ENCODE peak calls at places on chromosome 17, in four cellular contexts. One of them, this sample, is unnamed.

GRCh38 chr17:7133424-7133823 is 18.8 kb upstream of the ASGR2 start:
- DNase-seq in HEK293T: no peak
- DNase-seq in GM12878: peak
- DNase-seq in K562: peak
- DNase-seq in this sample: peak

GRCh38 chr17:7557825-7558543 is 566 bp upstream of the TNFSF13 start:
- DNase-seq in HEK293T: no peak
- DNase-seq in GM12878: no peak
- DNase-seq in K562: no peak
- DNase-seq in this sample: peak

GRCh38 chr17:76994237-76994637 is 126.0 kb downstream of the MGAT5B start:
- DNase-seq in HEK293T: no peak
- DNase-seq in GM12878: no peak
- DNase-seq in K562: no peak
- DNase-seq in this sample: no peak

GRCh38 chr17:36921131-36921851 is 16.0 kb upstream of the LHX1 start:
- DNase-seq in HEK293T: no peak
- DNase-seq in GM12878: no peak
- DNase-seq in K562: peak
- DNase-seq in this sample: peak

GRCh38 chr17:79583475-79583874 is 27.4 kb downstream of the RBFOX3 start:
- DNase-seq in HEK293T: no peak
- DNase-seq in GM12878: no peak
- DNase-seq in K562: no peak
- DNase-seq in this sample: no peak

GRCh38 chr17:2958706-2959222 is 104.6 kb downstream of the OR1D5 start:
- DNase-seq in HEK293T: no peak
- DNase-seq in GM12878: no peak
- DNase-seq in K562: no peak
- DNase-seq in this sample: no peak

GRCh38 chr17:39219647-39220154 is 6.0 kb downstream of the STAC2 start:
- DNase-seq in HEK293T: no peak
- DNase-seq in GM12878: no peak
- DNase-seq in K562: no peak
- DNase-seq in this sample: no peak

GRCh38 chr17:7234100-7235012 is at the start of gene DVL2:
- DNase-seq in HEK293T: peak
- DNase-seq in GM12878: peak
- DNase-seq in K562: peak
- DNase-seq in this sample: peak

GRCh38 chr17:61475726-61476125 is 23.5 kb downstream of the TBX4 start:
- DNase-seq in HEK293T: no peak
- DNase-seq in GM12878: no peak
- DNase-seq in K562: no peak
- DNase-seq in this sample: no peak

GRCh38 chr17:60641126-60641525 is 36.5 kb upstream of the BCAS3 start:
- DNase-seq in HEK293T: no peak
- DNase-seq in GM12878: no peak
- DNase-seq in K562: no peak
- DNase-seq in this sample: no peak

GRCh38 chr17:45927247-45927646 is 32.9 kb downstream of the MAPT start:
- DNase-seq in HEK293T: no peak
- DNase-seq in GM12878: no peak
- DNase-seq in K562: no peak
- DNase-seq in this sample: no peak

GRCh38 chr17:68356949-68357455 is 65.7 kb downstream of the ARSG start:
- DNase-seq in HEK293T: no peak
- DNase-seq in GM12878: no peak
- DNase-seq in K562: no peak
- DNase-seq in this sample: no peak

GRCh38 chr17:37848690-37849616 is 75.3 kb upstream of the TBC1D3K start:
- DNase-seq in HEK293T: no peak
- DNase-seq in GM12878: peak
- DNase-seq in K562: peak
- DNase-seq in this sample: no peak

GRCh38 chr17:31653710-31654109 is 205.3 kb downstream of the COPRS start:
- DNase-seq in HEK293T: no peak
- DNase-seq in GM12878: no peak
- DNase-seq in K562: no peak
- DNase-seq in this sample: no peak

GRCh38 chr17:31649302-31649701 is 209.7 kb downstream of the COPRS start:
- DNase-seq in HEK293T: no peak
- DNase-seq in GM12878: no peak
- DNase-seq in K562: no peak
- DNase-seq in this sample: no peak

GRCh38 chr17:31657876-31658275 is 201.2 kb downstream of the COPRS start:
- DNase-seq in HEK293T: no peak
- DNase-seq in GM12878: no peak
- DNase-seq in K562: no peak
- DNase-seq in this sample: no peak

GRCh38 chr17:31650756-31651520 is 208.1 kb downstream of the COPRS start:
- DNase-seq in HEK293T: no peak
- DNase-seq in GM12878: no peak
- DNase-seq in K562: no peak
- DNase-seq in this sample: no peak

DNA sequence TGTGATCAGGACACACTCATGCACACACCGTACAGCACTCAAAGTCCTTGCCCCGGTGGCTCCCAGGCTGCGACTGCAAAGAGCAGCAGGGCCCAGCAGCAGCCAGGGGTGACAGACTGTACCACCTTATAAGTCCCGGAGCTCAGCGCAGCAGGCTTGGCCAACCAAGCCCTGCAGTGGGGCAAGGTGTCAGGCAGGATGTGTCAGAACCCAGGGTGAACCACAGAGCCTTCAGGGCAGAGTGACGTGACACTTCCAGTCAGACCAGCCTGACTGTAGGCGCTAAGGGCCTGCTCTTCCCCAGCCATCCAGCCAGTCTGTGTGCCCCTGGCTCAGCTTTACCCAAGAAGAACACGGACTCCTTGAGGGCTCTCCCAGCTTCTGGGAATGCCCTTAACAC is 204.1 kb downstream of the COPRS start:
- DNase-seq in HEK293T: no peak
- DNase-seq in GM12878: no peak
- DNase-seq in K562: no peak
- DNase-seq in this sample: no peak
- TF ChIP-seq TARDBP in HEK293T: no peak
- TF ChIP-seq TARDBP in GM12878: no peak
- TF ChIP-seq TARDBP in K562: no peak
- TF ChIP-seq TARDBP in this sample: no peak

DNA sequence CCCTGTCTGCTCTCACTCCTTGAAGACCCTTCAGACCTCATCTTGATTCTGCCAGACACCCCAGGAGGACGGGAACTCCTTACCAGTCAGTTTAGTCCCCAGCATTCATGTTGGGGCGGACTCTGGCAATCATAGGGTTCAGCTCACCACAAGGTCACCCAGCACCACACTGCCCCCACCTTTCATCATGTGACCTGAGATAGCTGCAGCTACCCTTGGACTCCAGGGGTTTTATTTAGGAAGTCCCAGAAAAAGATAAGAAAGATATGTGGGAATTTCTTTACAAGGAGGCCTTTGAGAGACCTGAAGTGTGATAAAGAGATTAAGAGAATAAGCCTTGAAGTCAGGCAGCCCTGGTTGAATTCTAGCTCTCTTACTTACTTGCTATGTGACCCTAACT is 59.8 kb upstream of the NLK start:
- DNase-seq in HEK293T: no peak
- DNase-seq in GM12878: no peak
- DNase-seq in K562: peak
- DNase-seq in this sample: no peak
- TF ChIP-seq TARDBP in HEK293T: no peak
- TF ChIP-seq TARDBP in GM12878: no peak
- TF ChIP-seq TARDBP in K562: no peak
- TF ChIP-seq TARDBP in this sample: no peak

GRCh38 chr17:82740906-82741759 is 5.7 kb downstream of the FN3K start:
- DNase-seq in HEK293T: no peak
- DNase-seq in GM12878: no peak
- DNase-seq in K562: peak
- DNase-seq in this sample: peak
- TF ChIP-seq TARDBP in HEK293T: no peak
- TF ChIP-seq TARDBP in GM12878: no peak
- TF ChIP-seq TARDBP in K562: no peak
- TF ChIP-seq TARDBP in this sample: peak

GRCh38 chr17:75414488-75414887 is 9.0 kb upstream of the GRB2 start:
- DNase-seq in HEK293T: no peak
- DNase-seq in GM12878: no peak
- DNase-seq in K562: no peak
- DNase-seq in this sample: no peak

GRCh38 chr17:75410141-75410540 is 4.7 kb upstream of the GRB2 start:
- DNase-seq in HEK293T: no peak
- DNase-seq in GM12878: no peak
- DNase-seq in K562: no peak
- DNase-seq in this sample: no peak

GRCh38 chr17:75416006-75416405 is 10.5 kb upstream of the GRB2 start:
- DNase-seq in HEK293T: no peak
- DNase-seq in GM12878: no peak
- DNase-seq in K562: no peak
- DNase-seq in this sample: no peak

GRCh38 chr17:75411328-75412067 is 6.0 kb upstream of the GRB2 start:
- DNase-seq in HEK293T: no peak
- DNase-seq in GM12878: no peak
- DNase-seq in K562: no peak
- DNase-seq in this sample: no peak

DNA sequence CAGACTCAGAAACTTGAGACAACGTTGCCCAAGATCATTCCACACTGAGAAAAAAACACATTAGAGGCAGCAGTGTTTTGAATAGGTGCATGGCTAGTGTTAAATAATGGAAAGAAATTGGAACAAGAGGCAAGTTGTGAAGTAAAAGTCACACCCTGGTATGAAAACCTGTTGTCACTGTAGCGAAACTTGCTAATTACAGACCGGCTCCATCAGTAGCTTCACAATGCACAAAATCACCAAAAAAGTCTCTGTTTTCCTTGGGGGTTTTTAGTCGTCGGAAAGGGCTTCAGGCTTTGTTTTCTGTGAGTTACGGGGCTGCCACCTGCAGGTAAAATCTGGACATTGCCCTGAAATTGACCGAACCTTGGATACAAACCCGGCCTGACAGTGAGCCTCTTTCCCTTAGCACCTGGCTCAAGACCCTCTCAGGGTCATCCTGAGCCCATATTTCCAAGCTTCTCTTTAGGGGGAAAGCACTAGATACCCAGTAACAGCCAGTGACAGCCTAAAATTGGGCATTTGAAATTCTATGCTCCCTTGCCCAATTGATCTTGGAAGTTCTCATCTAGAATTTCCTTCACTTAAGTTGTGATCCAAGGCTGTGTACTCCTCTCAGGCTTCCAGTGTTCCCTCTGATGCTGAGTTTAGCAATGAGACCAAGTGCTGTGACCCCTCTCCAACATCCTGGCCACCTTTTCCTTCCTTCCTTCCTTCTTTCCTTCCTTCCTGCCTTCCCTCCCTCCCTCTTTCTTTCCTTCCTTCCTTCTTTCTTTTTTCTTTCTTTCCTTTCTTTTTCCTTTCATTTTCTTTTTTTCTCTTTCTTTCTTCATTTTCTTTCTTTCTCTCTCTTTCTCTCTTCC is 7.2 kb upstream of the GRB2 start:
- DNase-seq in HEK293T: peak
- DNase-seq in GM12878: no peak
- DNase-seq in K562: peak
- DNase-seq in this sample: peak
- TF ChIP-seq TARDBP in HEK293T: no peak
- TF ChIP-seq TARDBP in GM12878: no peak
- TF ChIP-seq TARDBP in K562: no peak
- TF ChIP-seq TARDBP in this sample: peak

DNA sequence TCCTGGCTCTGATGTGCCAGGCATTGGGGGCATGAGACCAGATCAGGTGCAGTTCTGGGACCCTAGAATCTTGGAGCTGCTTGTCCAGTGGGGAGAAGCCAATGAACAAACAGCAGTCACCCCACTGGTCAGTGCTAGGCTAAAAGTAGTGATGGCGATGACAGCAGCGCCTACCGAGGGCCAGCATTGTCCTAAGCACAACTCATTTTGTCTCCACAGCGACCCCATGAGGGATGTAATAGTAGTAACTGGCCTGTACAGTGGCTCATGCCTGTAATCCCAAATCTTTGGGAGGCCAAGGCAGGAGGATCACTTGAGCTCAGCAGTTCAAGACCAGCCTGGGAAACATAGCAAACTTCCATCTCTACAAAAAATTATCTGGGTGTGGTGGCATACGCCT is 6.2 kb downstream of the SMCR8 start:
- DNase-seq in HEK293T: no peak
- DNase-seq in GM12878: no peak
- DNase-seq in K562: peak
- DNase-seq in this sample: no peak
- TF ChIP-seq TARDBP in HEK293T: no peak
- TF ChIP-seq TARDBP in GM12878: no peak
- TF ChIP-seq TARDBP in K562: no peak
- TF ChIP-seq TARDBP in this sample: no peak

GRCh38 chr17:31597646-31598387 is 206.3 kb downstream of the RAB11FIP4 start:
- DNase-seq in HEK293T: no peak
- DNase-seq in GM12878: no peak
- DNase-seq in K562: no peak
- DNase-seq in this sample: no peak

GRCh38 chr17:31595666-31596381 is 204.3 kb downstream of the RAB11FIP4 start:
- DNase-seq in HEK293T: no peak
- DNase-seq in GM12878: no peak
- DNase-seq in K562: no peak
- DNase-seq in this sample: no peak

GRCh38 chr17:31598388-31598760 is 206.9 kb downstream of the RAB11FIP4 start:
- DNase-seq in HEK293T: no peak
- DNase-seq in GM12878: no peak
- DNase-seq in K562: no peak
- DNase-seq in this sample: no peak

GRCh38 chr17:31596382-31597323 is 205.2 kb downstream of the RAB11FIP4 start:
- DNase-seq in HEK293T: no peak
- DNase-seq in GM12878: peak
- DNase-seq in K562: no peak
- DNase-seq in this sample: peak

GRCh38 chr17:31598921-31599571 is 207.6 kb downstream of the RAB11FIP4 start:
- DNase-seq in HEK293T: no peak
- DNase-seq in GM12878: no peak
- DNase-seq in K562: no peak
- DNase-seq in this sample: peak
- TF ChIP-seq TARDBP in HEK293T: no peak
- TF ChIP-seq TARDBP in GM12878: no peak
- TF ChIP-seq TARDBP in K562: no peak
- TF ChIP-seq TARDBP in this sample: no peak

This sample was measured in HepG2.